ENCODE peak calls at places on chromosomes 5 and 9, in seven cellular contexts. Y, T, A, B, H, X and I are unnamed samples.

GRCh38 chr9:113298924-113299770 is 4.0 kb downstream of the RNF183 start:
- DNase-seq in X (no peak), H (peak), Y (peak), B (no peak), T (no peak), A (no peak), I (no peak)

GRCh38 chr9:128718047-128718446 is 5.9 kb downstream of the ZDHHC12 start:
- DNase-seq in X (no peak), Y (no peak), H (no peak), T (no peak), B (no peak), A (no peak), I (no peak)

GRCh38 chr5:160621503-160621902 is 199.8 kb downstream of the PTTG1 start:
- DNase-seq in Y (no peak), H (no peak), A (no peak), T (no peak), X (no peak), B (no peak), I (no peak)

GRCh38 chr9:91954841-91955471 is 4.9 kb upstream of the ROR2 start:
- DNase-seq in Y (peak), A (no peak), X (peak), B (peak), H (peak), T (peak), I (no peak)

GRCh38 chr5:76419597-76419996 is 16.5 kb downstream of the IQGAP2 start:
- DNase-seq in X (no peak), H (no peak), A (no peak), Y (no peak), B (no peak), T (no peak), I (no peak)

GRCh38 chr5:53642006-53642405 is 81.6 kb downstream of the NDUFS4 start:
- DNase-seq in A (no peak), X (peak), H (no peak), B (peak), T (no peak), Y (no peak), I (no peak)

GRCh38 chr5:126267435-126267834 is 155.8 kb upstream of the GRAMD2B start:
- DNase-seq in A (no peak), X (no peak), B (no peak), H (no peak), T (no peak), Y (no peak), I (no peak)

GRCh38 chr5:131384616-131385214 is 120.9 kb downstream of the CDC42SE2 start:
- DNase-seq in B (no peak), Y (no peak), A (no peak), H (no peak), T (no peak), X (peak), I (no peak)

GRCh38 chr9:134326754-134327526 is 685 bp downstream of the RXRA start:
- DNase-seq in H (no peak), Y (no peak), T (peak), A (no peak), B (peak), X (peak), I (peak)

GRCh38 chr5:73322453-73323076 is 126.0 kb downstream of the FOXD1 start:
- DNase-seq in X (no peak), T (no peak), Y (no peak), H (peak), B (no peak), A (no peak), I (no peak)

GRCh38 chr5:88729476-88730182 is 153.4 kb downstream of the MEF2C start:
- DNase-seq in H (peak), X (peak), A (no peak), B (peak), T (peak), Y (peak), I (no peak)

GRCh38 chr9:71748280-71748743 is 20.0 kb downstream of the CEMIP2 start:
- DNase-seq in A (no peak), Y (no peak), X (peak), T (no peak), H (no peak), B (peak), I (no peak)